ENCODE peak calls at places on chromosomes 3 and 15, in five cellular contexts. X, Q, N, T and W are unnamed samples.
A peak's percentile ranks its signal among the peaks of the same experiment; 100 is the strongest.

GRCh38 chr3:122356402-122356801 is 26.6 kb downstream of the MIX23 start:
- DNase-seq in X (no peak), Q (no peak), N (no peak), T (peak; percentile 57), W (no peak)

GRCh38 chr3:18725668-18726407 is 300.7 kb upstream of the SATB1 start:
- DNase-seq in X (no peak), Q (no peak), N (no peak), T (no peak), W (no peak)

GRCh38 chr3:54427501-54427900 is 305.1 kb downstream of the CACNA2D3 start:
- DNase-seq in X (no peak), Q (no peak), N (no peak), T (no peak), W (no peak)

GRCh38 chr15:80551348-80551747 is 143.8 kb upstream of the ABHD17C start:
- DNase-seq in X (no peak), Q (no peak), N (no peak), T (no peak), W (no peak)

GRCh38 chr15:38128389-38128788 is 124.2 kb upstream of the SPRED1 start:
- DNase-seq in X (no peak), Q (no peak), N (no peak), T (no peak), W (no peak)

GRCh38 chr3:101842245-101842934 is 6.9 kb upstream of the NFKBIZ start:
- DNase-seq in X (no peak), Q (no peak), N (no peak), T (no peak), W (no peak)

GRCh38 chr3:52006017-52006819 is 10.5 kb upstream of the RPL29 start:
- DNase-seq in X (no peak), Q (no peak), N (no peak), T (no peak), W (peak; percentile 13)

GRCh38 chr3:56862352-56863062 is 60.8 kb upstream of the ARHGEF3 start:
- DNase-seq in X (no peak), Q (no peak), N (no peak), T (no peak), W (no peak)

GRCh38 chr3:2137651-2138050 is 39.0 kb downstream of the CNTN4 start:
- DNase-seq in X (no peak), Q (no peak), N (no peak), T (no peak), W (no peak)

GRCh38 chr15:39474657-39475056 is 106.2 kb upstream of the THBS1 start:
- DNase-seq in X (no peak), Q (no peak), N (no peak), T (no peak), W (no peak)

GRCh38 chr3:46685446-46685845 is 8.0 kb downstream of the ALS2CL start:
- DNase-seq in X (no peak), Q (no peak), N (no peak), T (no peak), W (no peak)

GRCh38 chr15:70269331-70269911 is 171.7 kb upstream of the TLE3 start:
- DNase-seq in X (no peak), Q (peak; percentile 16), N (no peak), T (no peak), W (no peak)

GRCh38 chr15:36878745-36879262 is 221.5 kb downstream of the MEIS2 start:
- DNase-seq in X (no peak), Q (no peak), N (no peak), T (no peak), W (peak; percentile 36)

GRCh38 chr3:37161351-37161750 is 13.0 kb downstream of the LRRFIP2 start:
- DNase-seq in X (no peak), Q (no peak), N (no peak), T (no peak), W (no peak)

GRCh38 chr15:48572823-48573222 is 72.7 kb downstream of the FBN1 start:
- DNase-seq in X (no peak), Q (no peak), N (no peak), T (no peak), W (no peak)

GRCh38 chr15:40584191-40584590 is 9.9 kb upstream of the KNL1 start:
- DNase-seq in X (no peak), Q (no peak), N (no peak), T (no peak), W (no peak)

GRCh38 chr3:132135628-132136333 is 101.0 kb upstream of the CPNE4 start:
- DNase-seq in X (no peak), Q (peak; percentile 57), N (no peak), T (no peak), W (no peak)